ENCODE peak calls at places on chromosomes 13 and 19, in eight cellular contexts. C is bronchial epithelial cell, W is stomach, M is fibroblast of lung, I is psoas muscle, J is heart left ventricle, X is upper lobe of right lung, V is pancreas. F is an unnamed sample.

GRCh38 chr13:40589285-40590109 is 76.9 kb downstream of the FOXO1 start:
- DNase-seq in I (peak; percentile 62), M (peak; percentile 77), V (no peak), C (peak; percentile 90), W (no peak), J (peak; percentile 58), X (no peak), F (peak; percentile 66)

GRCh38 chr13:114339779-114340534 is 25.7 kb downstream of the CHAMP1 start:
- DNase-seq in J (peak; percentile 42), I (peak; percentile 62), W (peak; percentile 53), X (no peak), V (peak; percentile 51), C (peak; percentile 30), M (peak; percentile 26), F (peak; percentile 63)

GRCh38 chr13:32136716-32137115 is 105.1 kb downstream of the FRY start:
- DNase-seq in W (no peak), I (no peak), X (no peak), V (no peak), J (no peak), C (no peak), M (no peak), F (no peak)

GRCh38 chr13:113536461-113537110 is 46.1 kb upstream of the DCUN1D2 start:
- DNase-seq in X (peak; percentile 23), J (no peak), W (no peak), C (no peak), I (no peak), M (no peak), V (no peak), F (no peak)

GRCh38 chr13:25046274-25046984 is 49.5 kb upstream of the PABPC3 start:
- DNase-seq in X (no peak), W (no peak), V (no peak), J (no peak), C (no peak), I (no peak), M (no peak), F (no peak)

GRCh38 chr13:96994030-96994848 is at the start of gene OXGR1:
- DNase-seq in X (no peak), J (peak; percentile 24), V (peak; percentile 19), I (peak; percentile 52), M (no peak), C (no peak), W (no peak), F (peak; percentile 23)

GRCh38 chr19:33248104-33248503 is 22.5 kb upstream of the SLC7A10 start:
- DNase-seq in C (no peak), W (no peak), I (peak; percentile 43), V (no peak), X (no peak), J (no peak), M (no peak), F (no peak)

GRCh38 chr13:110105136-110105535 is 201.8 kb downstream of the COL4A1 start:
- DNase-seq in M (no peak), X (no peak), J (peak; percentile 47), W (no peak), C (no peak), I (no peak), V (no peak), F (no peak)

GRCh38 chr19:13850910-13851753 is 25.8 kb upstream of the NANOS3 start:
- DNase-seq in M (peak; percentile 96), W (peak; percentile 83), J (peak; percentile 89), V (peak; percentile 91), X (peak; percentile 92), C (peak; percentile 85), I (peak; percentile 95), F (no peak)

GRCh38 chr13:40438999-40439797 is 227.2 kb downstream of the FOXO1 start:
- DNase-seq in X (no peak), C (no peak), W (no peak), V (no peak), I (no peak), J (no peak), M (peak; percentile 33), F (no peak)

GRCh38 chr19:15418112-15418587 is 638 bp downstream of the AKAP8L start:
- DNase-seq in X (no peak), W (no peak), J (peak; percentile 57), V (no peak), I (no peak), M (peak; percentile 36), C (peak; percentile 8), F (peak; percentile 42)

GRCh38 chr13:100552755-100553154 is 35.8 kb downstream of the GGACT start:
- DNase-seq in W (no peak), C (no peak), M (no peak), I (no peak), X (peak; percentile 57), J (no peak), V (no peak), F (no peak)

GRCh38 chr13:91576590-91576989 is 178.2 kb downstream of the GPC5 start:
- DNase-seq in W (no peak), V (no peak), C (no peak), I (no peak), J (no peak), M (no peak), X (no peak), F (peak; percentile 35)

GRCh38 chr19:54470276-54470887 is 2.7 kb downstream of the CDC42EP5 start:
- DNase-seq in C (no peak), V (no peak), X (no peak), J (no peak), W (no peak), M (no peak), I (no peak), F (no peak)
- H3K4me3 ChIP-seq in C (peak overlapping the region; percentile 64), V (no peak overlapping the region), X (peak overlapping the region; percentile 46), J (no peak overlapping the region), W (peak overlapping the region; percentile 35), M (no peak overlapping the region), I (peak overlapping the region; percentile 58), F (no peak overlapping the region)

DNA sequence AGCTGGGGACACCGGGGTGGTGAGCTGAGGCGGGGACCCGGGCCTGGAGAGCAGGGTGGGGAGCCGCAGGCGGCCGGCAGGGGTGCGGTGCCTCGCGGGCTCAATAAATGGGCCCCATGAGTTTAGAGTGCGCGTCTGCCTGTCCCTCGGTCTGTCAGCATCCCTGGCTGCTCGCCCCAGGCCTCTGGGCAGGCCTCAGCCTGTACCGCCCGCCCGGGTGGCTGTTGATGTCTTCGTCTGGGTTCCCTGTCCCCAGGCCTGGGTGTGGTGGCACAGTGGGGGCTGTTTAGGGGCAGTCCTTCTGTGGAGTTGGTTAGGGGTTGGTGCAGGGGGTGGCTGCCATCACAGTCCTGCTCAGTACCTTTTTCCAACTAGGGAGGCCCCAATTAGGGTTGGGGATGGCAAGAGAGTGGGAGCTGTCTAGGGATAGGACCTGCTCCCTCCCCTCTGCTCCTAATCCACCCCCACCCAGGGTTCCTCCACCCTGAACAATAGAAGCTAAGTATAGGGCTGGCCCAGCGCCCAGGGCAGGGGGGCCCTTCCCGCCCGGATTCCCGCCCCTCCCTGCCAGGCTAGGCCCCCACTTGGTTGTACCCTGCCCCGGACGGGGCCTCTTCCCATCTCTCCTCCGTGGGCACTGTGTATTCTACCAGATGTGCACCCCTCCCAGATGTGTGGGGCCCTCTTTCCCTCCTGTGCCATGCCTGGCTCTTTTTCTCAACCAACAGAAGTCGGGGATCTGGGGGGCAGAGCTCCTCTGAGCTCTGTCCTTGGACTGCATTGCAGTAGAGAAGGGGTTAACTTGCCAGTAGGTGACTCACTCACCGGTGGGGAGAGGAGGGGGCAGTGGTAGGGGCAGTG is 12.4 kb downstream of the CIC start:
- DNase-seq in J (peak; percentile 80), W (no peak), X (no peak), V (peak; percentile 69), C (peak; percentile 59), M (peak; percentile 75), I (peak; percentile 76), F (peak; percentile 70)
- TF ChIP-seq CTCF in J (no peak), W (no peak), X (no peak), V (no peak), C (peak; percentile 6), M (no peak), I (no peak), F (no peak)

DNA sequence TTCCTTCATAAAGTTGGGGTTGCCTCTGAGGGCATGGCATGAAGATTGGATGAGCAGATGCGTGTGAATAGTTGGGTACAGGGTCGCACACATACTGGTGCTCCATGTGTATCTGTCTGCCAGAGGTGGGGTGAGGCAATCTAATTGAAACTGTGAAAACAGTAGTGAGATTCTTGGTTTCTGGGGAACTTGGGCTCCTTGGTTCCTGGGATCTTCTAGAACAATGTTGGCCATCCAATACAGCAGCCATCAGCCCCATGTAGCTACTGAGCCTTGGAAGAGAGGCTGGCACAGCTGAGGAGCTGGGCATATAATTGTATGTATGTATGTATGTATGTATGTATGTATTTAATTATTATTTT is 616 bp downstream of the FCHO1 start:
- DNase-seq in X (no peak), V (no peak), I (no peak), M (no peak), W (no peak), J (no peak), C (no peak), F (no peak)
- H3K4me3 ChIP-seq in X (peak overlapping the region; percentile 37), V (no peak overlapping the region), I (no peak overlapping the region), M (no peak overlapping the region), W (peak overlapping the region; percentile 27), J (no peak overlapping the region), C (no peak overlapping the region), F (no peak overlapping the region)

GRCh38 chr13:75481176-75482069 is 546 bp downstream of the TBC1D4 start:
- DNase-seq in M (peak; percentile 40), V (peak; percentile 49), C (no peak), J (peak; percentile 41), W (peak; percentile 34), X (peak; percentile 75), I (peak; percentile 69), F (peak; percentile 66)
- TF ChIP-seq CTCF in M (no peak), V (no peak), C (no peak), J (no peak), W (no peak), X (no peak), I (no peak), F (no peak)

DNA sequence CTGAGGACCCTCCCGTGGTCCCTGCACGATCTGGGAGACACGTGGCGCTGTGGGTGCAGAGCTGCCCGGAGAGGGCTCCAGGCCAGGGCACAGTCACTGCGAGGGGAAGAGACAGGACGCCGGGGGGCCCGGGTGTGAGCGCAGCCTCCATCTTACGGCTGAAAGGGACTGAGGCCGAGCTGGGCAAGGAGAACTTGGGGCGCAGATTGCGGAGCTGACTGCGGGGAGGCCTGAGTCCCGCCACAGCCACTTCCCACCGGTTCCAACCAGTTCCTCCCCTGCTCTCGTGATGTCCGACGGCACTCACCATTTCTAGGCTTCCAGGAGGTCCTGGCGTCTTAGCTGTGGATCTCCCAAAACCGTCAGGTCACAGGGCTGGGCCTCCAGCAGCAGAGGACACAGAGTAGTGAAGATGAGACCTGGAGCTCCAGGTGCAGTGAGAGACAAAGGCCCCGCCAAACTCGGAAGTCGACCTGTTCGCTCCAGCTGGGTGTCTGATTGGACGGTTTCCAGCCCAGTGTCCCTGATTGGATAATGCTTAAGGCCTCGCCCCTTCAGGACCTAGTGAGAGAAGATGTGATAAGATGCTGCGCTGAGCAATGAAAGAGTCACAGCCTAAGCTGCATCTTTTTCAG is 4.8 kb upstream of the ZNF253 start:
- DNase-seq in C (no peak), W (no peak), I (no peak), J (no peak), M (peak; percentile 3), V (peak; percentile 37), X (no peak), F (no peak)
- H3K4me3 ChIP-seq in C (no peak overlapping the region), W (peak overlapping the region; percentile 15), I (no peak overlapping the region), J (no peak overlapping the region), M (no peak overlapping the region), V (no peak overlapping the region), X (peak overlapping the region; percentile 8), F (no peak overlapping the region)

F was measured in BE2C.